ENCODE peak calls at places on chromosomes 2 and 18, in four cellular contexts. One of them, this sample, is unnamed.

GRCh38 chr2:239747274-239747673 is 277.9 kb downstream of the NDUFA10 start:
- DNase-seq in PC-3: no peak
- DNase-seq in T-helper 9 cell: no peak
- DNase-seq in H54: no peak
- DNase-seq in this sample: no peak

GRCh38 chr2:27431395-27431794 is 3.0 kb downstream of the NRBP1 start:
- DNase-seq in PC-3: peak
- DNase-seq in T-helper 9 cell: no peak
- DNase-seq in H54: peak
- DNase-seq in this sample: peak

GRCh38 chr2:9769171-9770005 is 73.9 kb upstream of the TAF1B start:
- DNase-seq in PC-3: no peak
- DNase-seq in T-helper 9 cell: no peak
- DNase-seq in H54: no peak
- DNase-seq in this sample: no peak

GRCh38 chr2:107174126-107174525 is 288.2 kb upstream of the ST6GAL2 start:
- DNase-seq in PC-3: no peak
- DNase-seq in T-helper 9 cell: no peak
- DNase-seq in H54: no peak
- DNase-seq in this sample: no peak

GRCh38 chr2:184599875-184600227 is 1.5 kb downstream of the ZNF804A start:
- DNase-seq in PC-3: no peak
- DNase-seq in T-helper 9 cell: no peak
- DNase-seq in H54: peak
- DNase-seq in this sample: no peak

GRCh38 chr18:76686737-76687231 is 135.6 kb upstream of the ZNF236 start:
- DNase-seq in PC-3: peak
- DNase-seq in T-helper 9 cell: no peak
- DNase-seq in H54: peak
- DNase-seq in this sample: no peak

GRCh38 chr2:220574038-220574437 is 946.6 kb downstream of the SLC4A3 start:
- DNase-seq in PC-3: no peak
- DNase-seq in T-helper 9 cell: no peak
- DNase-seq in H54: no peak
- DNase-seq in this sample: no peak

GRCh38 chr18:23136326-23137092 is 1.2 kb downstream of the CABLES1 start:
- DNase-seq in PC-3: peak
- DNase-seq in T-helper 9 cell: no peak
- DNase-seq in H54: no peak
- DNase-seq in this sample: no peak

GRCh38 chr2:58930541-58930940 is 689.4 kb upstream of the FANCL start:
- DNase-seq in PC-3: no peak
- DNase-seq in T-helper 9 cell: no peak
- DNase-seq in H54: no peak
- DNase-seq in this sample: no peak

GRCh38 chr18:13800505-13801259 is 23.3 kb upstream of the MC5R start:
- DNase-seq in PC-3: peak
- DNase-seq in T-helper 9 cell: peak
- DNase-seq in H54: no peak
- DNase-seq in this sample: no peak

GRCh38 chr2:100264651-100265050 is 57.6 kb downstream of the LONRF2 start:
- DNase-seq in PC-3: no peak
- DNase-seq in T-helper 9 cell: no peak
- DNase-seq in H54: no peak
- DNase-seq in this sample: no peak

GRCh38 chr2:16400127-16400623 is 265.5 kb downstream of the CYRIA start:
- DNase-seq in PC-3: no peak
- DNase-seq in T-helper 9 cell: no peak
- DNase-seq in H54: no peak
- DNase-seq in this sample: no peak

GRCh38 chr2:8122506-8122898 is 559.4 kb upstream of the ID2 start:
- DNase-seq in PC-3: no peak
- DNase-seq in T-helper 9 cell: no peak
- DNase-seq in H54: no peak
- DNase-seq in this sample: no peak

GRCh38 chr18:32324173-32324572 is 134.3 kb downstream of the MEP1B start:
- DNase-seq in PC-3: no peak
- DNase-seq in T-helper 9 cell: no peak
- DNase-seq in H54: no peak
- DNase-seq in this sample: no peak

GRCh38 chr2:181789827-181790448 is 101.6 kb upstream of the ITPRID2 start:
- DNase-seq in PC-3: no peak
- DNase-seq in T-helper 9 cell: no peak
- DNase-seq in H54: no peak
- DNase-seq in this sample: no peak

GRCh38 chr18:6210349-6211173 is 204.2 kb downstream of the L3MBTL4 start:
- DNase-seq in PC-3: no peak
- DNase-seq in T-helper 9 cell: no peak
- DNase-seq in H54: no peak
- DNase-seq in this sample: no peak

GRCh38 chr2:108260773-108261172 is 21.0 kb downstream of the SULT1C3 start:
- DNase-seq in PC-3: no peak
- DNase-seq in T-helper 9 cell: no peak
- DNase-seq in H54: no peak
- DNase-seq in this sample: no peak

GRCh38 chr2:237299897-237300296 is 114.1 kb downstream of the COL6A3 start:
- DNase-seq in PC-3: peak
- DNase-seq in T-helper 9 cell: no peak
- DNase-seq in H54: peak
- DNase-seq in this sample: no peak

GRCh38 chr18:36387296-36387695 is 89.8 kb downstream of the FHOD3 start:
- DNase-seq in PC-3: no peak
- DNase-seq in T-helper 9 cell: no peak
- DNase-seq in H54: no peak
- DNase-seq in this sample: no peak

GRCh38 chr2:6808426-6808825 is 57.3 kb downstream of the CMPK2 start:
- DNase-seq in PC-3: no peak
- DNase-seq in T-helper 9 cell: no peak
- DNase-seq in H54: no peak
- DNase-seq in this sample: no peak

GRCh38 chr2:241131531-241131930 is 17.7 kb downstream of the PASK start:
- DNase-seq in PC-3: no peak
- DNase-seq in T-helper 9 cell: no peak
- DNase-seq in H54: no peak
- DNase-seq in this sample: no peak

GRCh38 chr2:224650815-224651439 is 65.2 kb downstream of the CCDC195 start:
- DNase-seq in PC-3: peak
- DNase-seq in T-helper 9 cell: no peak
- DNase-seq in H54: peak
- DNase-seq in this sample: no peak

GRCh38 chr2:176115883-176116813 is at the start of gene HOXD10:
- DNase-seq in PC-3: no peak
- DNase-seq in T-helper 9 cell: no peak
- DNase-seq in H54: no peak
- DNase-seq in this sample: no peak

GRCh38 chr2:71853858-71854257 is 293.8 kb downstream of the CYP26B1 start:
- DNase-seq in PC-3: no peak
- DNase-seq in T-helper 9 cell: no peak
- DNase-seq in H54: no peak
- DNase-seq in this sample: no peak

GRCh38 chr2:144458536-144458935 is 61.4 kb downstream of the ZEB2 start:
- DNase-seq in PC-3: no peak
- DNase-seq in T-helper 9 cell: no peak
- DNase-seq in H54: no peak
- DNase-seq in this sample: no peak

GRCh38 chr2:53417385-53417784 is 350.2 kb upstream of the CHAC2 start:
- DNase-seq in PC-3: no peak
- DNase-seq in T-helper 9 cell: no peak
- DNase-seq in H54: no peak
- DNase-seq in this sample: no peak

GRCh38 chr2:149401007-149401406 is 70.6 kb downstream of the LYPD6 start:
- DNase-seq in PC-3: peak
- DNase-seq in T-helper 9 cell: no peak
- DNase-seq in H54: no peak
- DNase-seq in this sample: no peak

GRCh38 chr2:137178955-137179377 is 413.6 kb downstream of the THSD7B start:
- DNase-seq in PC-3: peak
- DNase-seq in T-helper 9 cell: no peak
- DNase-seq in H54: no peak
- DNase-seq in this sample: no peak

GRCh38 chr2:45452866-45453265 is 158.2 kb downstream of the SRBD1 start:
- DNase-seq in PC-3: no peak
- DNase-seq in T-helper 9 cell: no peak
- DNase-seq in H54: no peak
- DNase-seq in this sample: no peak

GRCh38 chr18:68262697-68263293 is 452.1 kb downstream of the TMX3 start:
- DNase-seq in PC-3: peak
- DNase-seq in T-helper 9 cell: no peak
- DNase-seq in H54: peak
- DNase-seq in this sample: no peak

This sample was measured in T-helper 22 cell.